ENCODE peak calls at places on chromosomes 11 and 22, in five cellular contexts. F is HCT116, Y is GM23338, U is SK-N-SH, Z is A549. N is an unnamed sample.
A peak's percentile ranks its signal among the peaks of the same experiment; 100 is the strongest.

GRCh38 chr11:64885367-64886286 is 7.2 kb upstream of the EHD1 start:
- DNase-seq in Z (no peak), F (no peak), U (no peak), Y (no peak), N (no peak)

GRCh38 chr11:68354181-68354872 is 41.9 kb downstream of the LRP5 start:
- DNase-seq in F (peak; percentile 80), Z (peak; percentile 98), Y (peak; percentile 46), U (no peak), N (peak; percentile 70)

GRCh38 chr11:100716848-100717247 is 29.8 kb downstream of the ARHGAP42 start:
- DNase-seq in U (no peak), F (no peak), Z (no peak), Y (no peak), N (no peak)

GRCh38 chr22:44357962-44358553 is 45.3 kb upstream of the SHISAL1 start:
- DNase-seq in U (no peak), F (no peak), Z (no peak), Y (no peak), N (no peak)

GRCh38 chr11:122897606-122898210 is 15.1 kb downstream of the JHY start:
- DNase-seq in Z (no peak), F (no peak), Y (no peak), U (no peak), N (no peak)

GRCh38 chr11:85590848-85591483 is 36.2 kb downstream of the DLG2 start:
- DNase-seq in Z (peak; percentile 51), F (peak; percentile 35), Y (peak; percentile 72), U (peak; percentile 7), N (peak; percentile 22)

GRCh38 chr11:9688716-9689511 is 25.0 kb downstream of the SWAP70 start:
- DNase-seq in F (no peak), Z (no peak), Y (no peak), U (peak; percentile 55), N (peak; percentile 78)

GRCh38 chr11:26721967-26722366 is at the start of gene SLC5A12:
- DNase-seq in U (no peak), Y (no peak), F (no peak), Z (no peak), N (no peak)

GRCh38 chr11:8910662-8911039 is 338 bp upstream of the AKIP1 start:
- DNase-seq in Y (no peak), Z (no peak), F (no peak), U (no peak), N (no peak)

GRCh38 chr22:38921126-38921525 is 36.3 kb upstream of the APOBEC3A start:
- DNase-seq in U (no peak), Z (no peak), Y (no peak), F (peak; percentile 39), N (no peak)

GRCh38 chr11:11708256-11708655 is 86.5 kb upstream of the GALNT18 start:
- DNase-seq in F (no peak), U (no peak), Y (no peak), Z (no peak), N (no peak)

GRCh38 chr11:61974766-61975631 is 7.6 kb upstream of the FTH1 start:
- DNase-seq in Z (no peak), F (no peak), U (no peak), Y (no peak), N (no peak)

GRCh38 chr11:83681944-83682644 is 395.9 kb upstream of the CCDC90B start:
- DNase-seq in F (no peak), U (no peak), Z (no peak), Y (no peak), N (no peak)

GRCh38 chr22:37904572-37905533 is 1.2 kb upstream of the MICALL1 start:
- DNase-seq in Z (peak; percentile 84), F (peak; percentile 87), Y (peak; percentile 40), U (peak; percentile 58), N (peak; percentile 69)

GRCh38 chr11:45301537-45302246 is 15.6 kb upstream of the SYT13 start:
- DNase-seq in U (no peak), F (no peak), Y (no peak), Z (no peak), N (no peak)

GRCh38 chr11:65637794-65638317 is at the start of gene SIPA1:
- DNase-seq in F (peak; percentile 73), U (peak; percentile 96), Y (peak; percentile 96), Z (peak; percentile 58), N (peak; percentile 69)

GRCh38 chr11:64268687-64269379 is 15.6 kb downstream of the BAD start:
- DNase-seq in F (no peak), Z (no peak), U (peak; percentile 77), Y (peak; percentile 53), N (no peak)

GRCh38 chr22:42154293-42154692 is 23.7 kb upstream of the CYP2D6 start:
- DNase-seq in U (no peak), Y (no peak), Z (no peak), F (no peak), N (no peak)

GRCh38 chr11:32366671-32367070 is 68.7 kb downstream of the WT1 start:
- DNase-seq in U (no peak), F (no peak), Z (no peak), Y (no peak), N (no peak)

GRCh38 chr11:26753738-26754504 is 32.1 kb upstream of the SLC5A12 start:
- DNase-seq in Y (peak; percentile 84), F (peak; percentile 2), U (peak; percentile 45), Z (peak; percentile 21), N (peak; percentile 13)

GRCh38 chr11:26948881-26949280 is 45.0 kb upstream of the FIBIN start:
- DNase-seq in Z (no peak), Y (no peak), U (no peak), F (no peak), N (no peak)

GRCh38 chr11:43954241-43954640 is 11.8 kb downstream of the C11orf96 start:
- DNase-seq in U (no peak), F (no peak), Z (no peak), Y (peak; percentile 88), N (no peak)

GRCh38 chr11:81963018-81963417 is 770.6 kb downstream of the FAM181B start:
- DNase-seq in U (peak; percentile 8), F (no peak), Z (no peak), Y (peak; percentile 41), N (no peak)

GRCh38 chr11:2769409-2769778 is 69.6 kb upstream of the KCNQ1OT1 start:
- DNase-seq in F (no peak), U (no peak), Z (no peak), Y (no peak), N (no peak)

GRCh38 chr11:103947566-103947919 is 88.9 kb upstream of the DDI1 start:
- DNase-seq in U (no peak), Z (no peak), Y (no peak), F (no peak), N (no peak)

GRCh38 chr11:31870609-31871309 is 59.6 kb upstream of the PAX6 start:
- DNase-seq in Y (peak; percentile 95), U (peak; percentile 49), F (peak; percentile 48), Z (peak; percentile 47), N (peak; percentile 18)

GRCh38 chr11:62919476-62919875 is 1.7 kb downstream of the CHRM1 start:
- DNase-seq in U (no peak), F (no peak), Z (no peak), Y (no peak), N (no peak)

DNA sequence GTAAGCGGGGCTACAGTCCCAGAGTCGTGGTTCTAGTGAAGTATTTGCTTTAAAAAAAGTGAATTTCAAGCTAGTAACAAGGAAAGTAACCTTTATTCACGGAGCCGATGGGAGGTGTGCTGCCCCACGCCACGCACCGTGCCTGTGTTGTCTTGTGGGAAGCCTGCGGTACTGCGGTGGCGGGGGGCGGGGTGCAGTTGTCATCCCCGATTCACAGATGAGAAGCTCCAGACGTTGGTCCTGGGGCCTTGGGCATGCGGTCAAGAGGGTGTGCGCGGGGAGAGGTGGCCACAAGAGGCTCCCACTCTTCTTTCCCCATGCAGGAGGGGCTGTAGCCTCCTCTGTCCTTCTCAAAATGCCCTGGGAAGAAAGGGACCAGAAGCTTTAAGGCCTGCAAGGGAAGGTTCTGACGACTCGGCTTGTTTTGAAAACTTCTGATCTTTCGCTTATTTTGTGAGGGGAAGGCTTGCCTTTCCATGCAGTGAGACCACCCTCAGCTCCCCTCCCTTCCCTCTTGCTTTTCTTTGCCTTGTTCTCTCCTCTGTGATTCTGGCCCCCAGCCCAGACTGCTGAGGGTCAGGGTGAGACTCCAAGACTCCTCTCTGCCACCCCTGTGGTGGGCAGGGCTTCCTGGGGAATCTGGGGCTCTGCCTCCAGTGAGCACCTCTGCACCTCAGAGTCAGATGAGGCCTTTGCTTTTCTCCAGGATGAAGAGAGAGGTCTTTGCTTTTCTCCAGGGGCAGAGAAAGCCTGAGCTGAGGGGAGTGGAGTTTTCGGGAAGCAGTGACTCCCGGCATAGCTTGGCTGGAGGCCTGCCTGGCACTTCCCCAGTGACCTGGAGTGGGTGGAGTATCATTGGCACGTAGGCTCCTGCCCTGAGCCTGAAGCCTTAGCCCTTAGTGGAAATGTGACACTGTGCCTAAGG is 6.2 kb downstream of the GLB1L3 start:
- DNase-seq in U (no peak), Y (no peak), F (no peak), Z (no peak), N (no peak)
- TF ChIP-seq REST in U (no peak), Y (no peak), F (no peak), Z (no peak), N (no peak)

GRCh38 chr11:110100476-110101240 is 7.5 kb downstream of the ZC3H12C start:
- DNase-seq in Y (no peak), U (no peak), Z (no peak), F (no peak), N (no peak)
- TF ChIP-seq REST in Y (no peak), U (no peak), Z (no peak), F (no peak), N (no peak)

GRCh38 chr22:46083383-46084350 is 66.7 kb upstream of the PPARA start:
- DNase-seq in Z (no peak), U (no peak), Y (no peak), F (no peak), N (no peak)

GRCh38 chr22:46081831-46082210 is 68.5 kb upstream of the PPARA start:
- DNase-seq in F (no peak), Y (no peak), U (no peak), Z (no peak), N (no peak)

GRCh38 chr22:46084376-46084775 is 66.0 kb upstream of the PPARA start:
- DNase-seq in Z (no peak), F (no peak), U (no peak), Y (no peak), N (no peak)

GRCh38 chr22:46081036-46081830 is 69.1 kb upstream of the PPARA start:
- DNase-seq in F (no peak), Z (no peak), U (no peak), Y (no peak), N (no peak)

DNA sequence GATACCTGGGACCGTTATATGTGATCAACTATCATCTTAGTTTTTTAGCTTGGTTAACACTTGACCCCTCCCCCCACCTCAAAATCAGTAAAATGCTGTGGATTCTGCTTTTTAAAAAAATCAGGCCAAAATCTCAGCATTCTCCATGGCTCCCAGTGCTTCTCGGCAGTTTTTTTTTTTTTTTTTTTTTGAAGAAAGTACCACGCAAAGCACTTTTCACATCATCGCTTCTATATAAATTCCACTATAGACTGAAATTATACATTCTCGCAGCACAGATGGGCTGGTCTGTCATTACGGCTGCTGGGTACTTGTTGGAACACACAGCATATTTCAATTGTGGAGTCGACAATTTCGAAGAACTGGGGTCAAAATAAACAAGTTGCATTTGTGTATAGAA is 67.7 kb upstream of the PPARA start:
- DNase-seq in Y (no peak), F (no peak), Z (no peak), U (no peak), N (no peak)
- TF ChIP-seq REST in Y (no peak), F (no peak), Z (no peak), U (no peak), N (no peak)

DNA sequence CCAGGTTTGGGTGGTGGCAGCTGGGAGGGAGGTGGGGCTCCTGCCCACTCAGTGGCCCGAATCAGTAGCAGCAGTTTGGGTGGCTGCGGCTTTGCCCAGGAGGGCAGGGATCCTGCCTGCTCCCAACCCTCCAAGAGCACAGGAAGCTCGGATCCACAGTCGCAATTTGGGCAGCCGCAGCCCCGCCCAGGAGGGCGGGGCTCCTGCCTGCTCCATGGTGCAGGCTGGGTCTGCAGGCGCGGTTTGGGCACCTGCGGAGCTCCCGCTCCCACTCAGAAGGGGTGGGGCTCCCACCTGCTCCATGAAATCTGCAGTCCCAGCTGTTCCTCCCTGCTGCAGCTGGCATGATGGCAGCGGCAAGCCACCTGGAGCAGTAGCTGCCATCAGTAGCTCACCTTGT is 38.1 kb upstream of the CALCB start:
- DNase-seq in U (no peak), F (no peak), Y (peak; percentile 76), Z (no peak), N (no peak)
- TF ChIP-seq REST in U (no peak), F (no peak), Y (no peak), Z (no peak), N (no peak)